ENCODE peak calls at places on chromosomes 4 and X, in five cellular contexts. G, K, F, Z and W are unnamed samples.

GRCh38 chrX:30888526-30889146 is 418 bp downstream of the TAB3 start:
- DNase-seq in Z (no peak), G (no peak), K (no peak), F (no peak), W (peak; percentile 14)

GRCh38 chr4:61443813-61444510 is 243.8 kb downstream of the ADGRL3 start:
- DNase-seq in F (peak; percentile 55), Z (no peak), G (no peak), K (no peak), W (no peak)

GRCh38 chr4:21991050-21991449 is 42.5 kb upstream of the KCNIP4 start:
- DNase-seq in K (no peak), Z (no peak), F (no peak), G (no peak), W (no peak)

GRCh38 chr4:168183717-168184571 is 91.6 kb downstream of the ANXA10 start:
- DNase-seq in F (peak; percentile 53), Z (no peak), G (no peak), K (no peak), W (no peak)

GRCh38 chr4:35772291-35772690 is 472.0 kb downstream of the ARAP2 start:
- DNase-seq in Z (no peak), F (peak; percentile 32), K (no peak), G (no peak), W (no peak)

GRCh38 chr4:48194986-48195773 is 61.1 kb upstream of the TXK start:
- DNase-seq in F (no peak), G (no peak), Z (no peak), K (peak; percentile 95), W (no peak)

GRCh38 chr4:5341151-5341925 is 290.1 kb downstream of the STK32B start:
- DNase-seq in G (no peak), F (no peak), K (no peak), Z (no peak), W (no peak)

GRCh38 chr4:13240066-13240465 is 244.1 kb downstream of the RAB28 start:
- DNase-seq in K (no peak), Z (no peak), F (peak; percentile 54), G (no peak), W (no peak)